ENCODE peak calls at places on chromosomes 4 and X, in nine cellular contexts. One of them, this sample, is unnamed.

GRCh38 chr4:125736057-125736456 is 421.3 kb downstream of the FAT4 start:
- DNase-seq in heart right ventricle: no peak
- DNase-seq in mammary epithelial cell: no peak
- DNase-seq in AG04449: no peak
- DNase-seq in endodermal cell: peak; percentile 64
- DNase-seq in GM23338: peak; percentile 67
- DNase-seq in lower lobe of right lung: no peak
- DNase-seq in fibroblast of the aortic adventitia: peak; percentile 27
- DNase-seq in lung: no peak
- DNase-seq in this sample: no peak

GRCh38 chr4:77193511-77194236 is 36.7 kb downstream of the CCNG2 start:
- DNase-seq in endodermal cell: peak; percentile 92
- DNase-seq in lower lobe of right lung: peak; percentile 86
- DNase-seq in AG04449: no peak
- DNase-seq in heart right ventricle: peak; percentile 34
- DNase-seq in lung: peak; percentile 70
- DNase-seq in GM23338: peak; percentile 95
- DNase-seq in mammary epithelial cell: no peak
- DNase-seq in fibroblast of the aortic adventitia: no peak
- DNase-seq in this sample: peak; percentile 35

GRCh38 chr4:2937146-2937857 is 25.9 kb downstream of the NOP14 start:
- DNase-seq in GM23338: no peak
- DNase-seq in lung: peak; percentile 93
- DNase-seq in AG04449: no peak
- DNase-seq in endodermal cell: peak; percentile 78
- DNase-seq in lower lobe of right lung: peak; percentile 87
- DNase-seq in mammary epithelial cell: peak; percentile 98
- DNase-seq in heart right ventricle: no peak
- DNase-seq in fibroblast of the aortic adventitia: no peak
- DNase-seq in this sample: no peak

GRCh38 chr4:20483416-20483815 is 216.8 kb upstream of the PACRGL start:
- DNase-seq in AG04449: no peak
- DNase-seq in lower lobe of right lung: no peak
- DNase-seq in lung: no peak
- DNase-seq in heart right ventricle: no peak
- DNase-seq in mammary epithelial cell: no peak
- DNase-seq in fibroblast of the aortic adventitia: no peak
- DNase-seq in GM23338: no peak
- DNase-seq in endodermal cell: no peak
- DNase-seq in this sample: no peak

GRCh38 chr4:170675568-170676262 is 586.0 kb upstream of the AADAT start:
- DNase-seq in fibroblast of the aortic adventitia: no peak
- DNase-seq in mammary epithelial cell: peak; percentile 48
- DNase-seq in lower lobe of right lung: no peak
- DNase-seq in heart right ventricle: no peak
- DNase-seq in GM23338: no peak
- DNase-seq in AG04449: no peak
- DNase-seq in lung: no peak
- DNase-seq in endodermal cell: no peak
- DNase-seq in this sample: no peak

GRCh38 chr4:33722254-33722653 is 2522.1 kb downstream of the ARAP2 start:
- DNase-seq in endodermal cell: no peak
- DNase-seq in lung: no peak
- DNase-seq in AG04449: peak; percentile 29
- DNase-seq in fibroblast of the aortic adventitia: peak; percentile 63
- DNase-seq in heart right ventricle: no peak
- DNase-seq in lower lobe of right lung: no peak
- DNase-seq in GM23338: no peak
- DNase-seq in mammary epithelial cell: no peak
- DNase-seq in this sample: no peak

GRCh38 chr4:121370729-121371325 is 10.0 kb downstream of the QRFPR start:
- DNase-seq in endodermal cell: peak; percentile 59
- DNase-seq in lung: no peak
- DNase-seq in lower lobe of right lung: no peak
- DNase-seq in GM23338: peak; percentile 66
- DNase-seq in fibroblast of the aortic adventitia: peak; percentile 66
- DNase-seq in heart right ventricle: peak; percentile 55
- DNase-seq in AG04449: no peak
- DNase-seq in mammary epithelial cell: peak; percentile 28
- DNase-seq in this sample: peak; percentile 43

GRCh38 chrX:17944833-17945497 is 83.9 kb upstream of the RAI2 start:
- DNase-seq in fibroblast of the aortic adventitia: peak; percentile 3
- DNase-seq in mammary epithelial cell: no peak
- DNase-seq in lung: no peak
- DNase-seq in heart right ventricle: no peak
- DNase-seq in AG04449: no peak
- DNase-seq in lower lobe of right lung: no peak
- DNase-seq in endodermal cell: no peak
- DNase-seq in GM23338: peak; percentile 57
- DNase-seq in this sample: no peak

GRCh38 chr4:119299221-119300071 is 22.5 kb downstream of the FABP2 start:
- DNase-seq in lower lobe of right lung: no peak
- DNase-seq in AG04449: no peak
- DNase-seq in heart right ventricle: no peak
- DNase-seq in lung: no peak
- DNase-seq in endodermal cell: peak; percentile 45
- DNase-seq in fibroblast of the aortic adventitia: peak; percentile 27
- DNase-seq in GM23338: peak; percentile 7
- DNase-seq in mammary epithelial cell: peak; percentile 33
- DNase-seq in this sample: peak; percentile 62

GRCh38 chrX:72258174-72258573 is 18.9 kb downstream of the RPS4X start:
- DNase-seq in lung: no peak
- DNase-seq in endodermal cell: no peak
- DNase-seq in GM23338: no peak
- DNase-seq in heart right ventricle: no peak
- DNase-seq in lower lobe of right lung: no peak
- DNase-seq in mammary epithelial cell: no peak
- DNase-seq in AG04449: no peak
- DNase-seq in fibroblast of the aortic adventitia: peak; percentile 72
- DNase-seq in this sample: no peak

GRCh38 chrX:16573781-16574180 is 76.2 kb upstream of the S100G start:
- DNase-seq in lung: no peak
- DNase-seq in mammary epithelial cell: peak; percentile 40
- DNase-seq in heart right ventricle: no peak
- DNase-seq in GM23338: no peak
- DNase-seq in fibroblast of the aortic adventitia: peak; percentile 78
- DNase-seq in endodermal cell: no peak
- DNase-seq in lower lobe of right lung: no peak
- DNase-seq in AG04449: peak; percentile 36
- DNase-seq in this sample: no peak

GRCh38 chr4:163548481-163549243 is 54.2 kb downstream of the TMA16 start:
- DNase-seq in endodermal cell: no peak
- DNase-seq in lung: no peak
- DNase-seq in AG04449: no peak
- DNase-seq in heart right ventricle: no peak
- DNase-seq in GM23338: peak; percentile 68
- DNase-seq in fibroblast of the aortic adventitia: peak; percentile 75
- DNase-seq in lower lobe of right lung: no peak
- DNase-seq in mammary epithelial cell: peak; percentile 29
- DNase-seq in this sample: peak; percentile 61

GRCh38 chrX:87572911-87573310 is 55.3 kb downstream of the KLHL4 start:
- DNase-seq in endodermal cell: no peak
- DNase-seq in lower lobe of right lung: no peak
- DNase-seq in lung: no peak
- DNase-seq in mammary epithelial cell: no peak
- DNase-seq in fibroblast of the aortic adventitia: peak; percentile 31
- DNase-seq in GM23338: no peak
- DNase-seq in AG04449: no peak
- DNase-seq in heart right ventricle: no peak
- DNase-seq in this sample: no peak

GRCh38 chrX:15619053-15619772 is 18.5 kb upstream of the ACE2 start:
- DNase-seq in fibroblast of the aortic adventitia: peak; percentile 5
- DNase-seq in GM23338: no peak
- DNase-seq in endodermal cell: no peak
- DNase-seq in mammary epithelial cell: peak; percentile 93
- DNase-seq in AG04449: no peak
- DNase-seq in heart right ventricle: no peak
- DNase-seq in lung: no peak
- DNase-seq in lower lobe of right lung: no peak
- DNase-seq in this sample: peak; percentile 88

GRCh38 chr4:76206222-76206942 is 7.2 kb downstream of the SCARB2 start:
- DNase-seq in fibroblast of the aortic adventitia: peak; percentile 66
- DNase-seq in lung: no peak
- DNase-seq in mammary epithelial cell: no peak
- DNase-seq in heart right ventricle: no peak
- DNase-seq in GM23338: no peak
- DNase-seq in lower lobe of right lung: no peak
- DNase-seq in AG04449: no peak
- DNase-seq in endodermal cell: no peak
- DNase-seq in this sample: no peak

GRCh38 chr4:42643685-42644084 is 13.2 kb downstream of the ATP8A1 start:
- DNase-seq in mammary epithelial cell: no peak
- DNase-seq in lung: no peak
- DNase-seq in fibroblast of the aortic adventitia: no peak
- DNase-seq in heart right ventricle: no peak
- DNase-seq in AG04449: no peak
- DNase-seq in GM23338: no peak
- DNase-seq in lower lobe of right lung: no peak
- DNase-seq in endodermal cell: no peak
- DNase-seq in this sample: no peak
- H3K4me3 ChIP-seq in mammary epithelial cell: no peak overlapping the region
- H3K4me3 ChIP-seq in lung: no peak overlapping the region
- H3K4me3 ChIP-seq in fibroblast of the aortic adventitia: no peak overlapping the region
- H3K4me3 ChIP-seq in heart right ventricle: no peak overlapping the region
- H3K4me3 ChIP-seq in AG04449: no peak overlapping the region
- H3K4me3 ChIP-seq in GM23338: no peak overlapping the region
- H3K4me3 ChIP-seq in lower lobe of right lung: no peak overlapping the region
- H3K4me3 ChIP-seq in endodermal cell: no peak overlapping the region
- H3K4me3 ChIP-seq in this sample: no peak overlapping the region

GRCh38 chr4:96099031-96099430 is 259.1 kb downstream of the PDHA2 start:
- DNase-seq in endodermal cell: no peak
- DNase-seq in lung: no peak
- DNase-seq in lower lobe of right lung: no peak
- DNase-seq in GM23338: no peak
- DNase-seq in AG04449: no peak
- DNase-seq in fibroblast of the aortic adventitia: peak; percentile 6
- DNase-seq in mammary epithelial cell: no peak
- DNase-seq in heart right ventricle: no peak
- DNase-seq in this sample: no peak

GRCh38 chr4:96097040-96097607 is 257.2 kb downstream of the PDHA2 start:
- DNase-seq in lower lobe of right lung: no peak
- DNase-seq in fibroblast of the aortic adventitia: no peak
- DNase-seq in heart right ventricle: no peak
- DNase-seq in GM23338: peak; percentile 17
- DNase-seq in AG04449: no peak
- DNase-seq in endodermal cell: no peak
- DNase-seq in lung: no peak
- DNase-seq in mammary epithelial cell: peak; percentile 84
- DNase-seq in this sample: no peak

GRCh38 chr4:96093563-96093962 is 253.7 kb downstream of the PDHA2 start:
- DNase-seq in fibroblast of the aortic adventitia: no peak
- DNase-seq in lower lobe of right lung: no peak
- DNase-seq in endodermal cell: no peak
- DNase-seq in AG04449: no peak
- DNase-seq in mammary epithelial cell: no peak
- DNase-seq in lung: no peak
- DNase-seq in GM23338: no peak
- DNase-seq in heart right ventricle: no peak
- DNase-seq in this sample: no peak

GRCh38 chr4:96093057-96093456 is 253.2 kb downstream of the PDHA2 start:
- DNase-seq in heart right ventricle: no peak
- DNase-seq in AG04449: no peak
- DNase-seq in fibroblast of the aortic adventitia: no peak
- DNase-seq in lung: no peak
- DNase-seq in lower lobe of right lung: no peak
- DNase-seq in endodermal cell: no peak
- DNase-seq in GM23338: no peak
- DNase-seq in mammary epithelial cell: no peak
- DNase-seq in this sample: no peak

GRCh38 chr4:96097693-96098092 is 257.8 kb downstream of the PDHA2 start:
- DNase-seq in lower lobe of right lung: no peak
- DNase-seq in heart right ventricle: no peak
- DNase-seq in AG04449: no peak
- DNase-seq in mammary epithelial cell: no peak
- DNase-seq in GM23338: no peak
- DNase-seq in fibroblast of the aortic adventitia: no peak
- DNase-seq in lung: no peak
- DNase-seq in endodermal cell: no peak
- DNase-seq in this sample: no peak
- H3K4me3 ChIP-seq in lower lobe of right lung: no peak overlapping the region
- H3K4me3 ChIP-seq in heart right ventricle: no peak overlapping the region
- H3K4me3 ChIP-seq in AG04449: no peak overlapping the region
- H3K4me3 ChIP-seq in mammary epithelial cell: peak overlapping the region; percentile 26
- H3K4me3 ChIP-seq in GM23338: no peak overlapping the region
- H3K4me3 ChIP-seq in fibroblast of the aortic adventitia: no peak overlapping the region
- H3K4me3 ChIP-seq in lung: no peak overlapping the region
- H3K4me3 ChIP-seq in endodermal cell: no peak overlapping the region
- H3K4me3 ChIP-seq in this sample: no peak overlapping the region

GRCh38 chrX:45803383-45803921 is 602.8 kb upstream of the DIPK2B start:
- DNase-seq in endodermal cell: no peak
- DNase-seq in mammary epithelial cell: peak; percentile 98
- DNase-seq in heart right ventricle: no peak
- DNase-seq in fibroblast of the aortic adventitia: peak; percentile 85
- DNase-seq in lung: no peak
- DNase-seq in lower lobe of right lung: no peak
- DNase-seq in GM23338: no peak
- DNase-seq in AG04449: peak; percentile 77
- DNase-seq in this sample: no peak
- H3K4me3 ChIP-seq in endodermal cell: no peak overlapping the region
- H3K4me3 ChIP-seq in mammary epithelial cell: peak overlapping the region; percentile 40
- H3K4me3 ChIP-seq in heart right ventricle: no peak overlapping the region
- H3K4me3 ChIP-seq in fibroblast of the aortic adventitia: peak overlapping the region; percentile 45
- H3K4me3 ChIP-seq in lung: no peak overlapping the region
- H3K4me3 ChIP-seq in lower lobe of right lung: no peak overlapping the region
- H3K4me3 ChIP-seq in GM23338: peak overlapping the region; percentile 26
- H3K4me3 ChIP-seq in AG04449: no peak overlapping the region
- H3K4me3 ChIP-seq in this sample: no peak overlapping the region

GRCh38 chr4:6657242-6658203 is 17.0 kb downstream of the MRFAP1 start:
- DNase-seq in GM23338: no peak
- DNase-seq in mammary epithelial cell: no peak
- DNase-seq in AG04449: no peak
- DNase-seq in endodermal cell: no peak
- DNase-seq in lower lobe of right lung: no peak
- DNase-seq in lung: no peak
- DNase-seq in heart right ventricle: no peak
- DNase-seq in fibroblast of the aortic adventitia: no peak
- DNase-seq in this sample: no peak

GRCh38 chr4:6660430-6660829 is 19.9 kb downstream of the MRFAP1 start:
- DNase-seq in fibroblast of the aortic adventitia: no peak
- DNase-seq in lung: no peak
- DNase-seq in heart right ventricle: no peak
- DNase-seq in endodermal cell: no peak
- DNase-seq in mammary epithelial cell: no peak
- DNase-seq in GM23338: no peak
- DNase-seq in lower lobe of right lung: no peak
- DNase-seq in AG04449: no peak
- DNase-seq in this sample: no peak

GRCh38 chr4:6659897-6660296 is 19.4 kb downstream of the MRFAP1 start:
- DNase-seq in endodermal cell: no peak
- DNase-seq in mammary epithelial cell: no peak
- DNase-seq in fibroblast of the aortic adventitia: no peak
- DNase-seq in lung: no peak
- DNase-seq in GM23338: no peak
- DNase-seq in lower lobe of right lung: no peak
- DNase-seq in AG04449: no peak
- DNase-seq in heart right ventricle: no peak
- DNase-seq in this sample: no peak

GRCh38 chr4:6658635-6659075 is 18.2 kb downstream of the MRFAP1 start:
- DNase-seq in fibroblast of the aortic adventitia: no peak
- DNase-seq in mammary epithelial cell: peak; percentile 35
- DNase-seq in AG04449: no peak
- DNase-seq in endodermal cell: peak; percentile 80
- DNase-seq in heart right ventricle: no peak
- DNase-seq in lower lobe of right lung: no peak
- DNase-seq in GM23338: peak; percentile 72
- DNase-seq in lung: no peak
- DNase-seq in this sample: peak; percentile 11

GRCh38 chr4:6658204-6658585 is 17.7 kb downstream of the MRFAP1 start:
- DNase-seq in fibroblast of the aortic adventitia: no peak
- DNase-seq in heart right ventricle: no peak
- DNase-seq in endodermal cell: no peak
- DNase-seq in lower lobe of right lung: no peak
- DNase-seq in AG04449: no peak
- DNase-seq in lung: no peak
- DNase-seq in mammary epithelial cell: no peak
- DNase-seq in GM23338: peak; percentile 32
- DNase-seq in this sample: no peak
- H3K4me3 ChIP-seq in fibroblast of the aortic adventitia: no peak overlapping the region
- H3K4me3 ChIP-seq in heart right ventricle: no peak overlapping the region
- H3K4me3 ChIP-seq in endodermal cell: no peak overlapping the region
- H3K4me3 ChIP-seq in lower lobe of right lung: peak overlapping the region; percentile 51
- H3K4me3 ChIP-seq in AG04449: no peak overlapping the region
- H3K4me3 ChIP-seq in lung: no peak overlapping the region
- H3K4me3 ChIP-seq in mammary epithelial cell: no peak overlapping the region
- H3K4me3 ChIP-seq in GM23338: peak overlapping the region; percentile 53
- H3K4me3 ChIP-seq in this sample: no peak overlapping the region

This sample was measured in small intestine.